ENCODE peak calls at places on chromosomes 13 and 19, in seven cellular contexts. F, I, T, E, H, G and B are unnamed samples.

GRCh38 chr19:3936506-3937442 is 3.9 kb downstream of the NMRK2 start:
- DNase-seq in H (no peak), G (no peak), I (no peak), E (no peak), F (no peak), T (no peak), B (no peak)

GRCh38 chr19:34838248-34838647 is 65.2 kb upstream of the ZNF599 start:
- DNase-seq in G (no peak), F (no peak), E (no peak), I (no peak), T (peak), H (no peak), B (peak)

GRCh38 chr19:19554074-19555023 is 16.3 kb downstream of the CILP2 start:
- DNase-seq in T (peak), I (no peak), H (no peak), E (peak), G (peak), F (no peak), B (no peak)

GRCh38 chr19:508204-509150 is 1.2 kb downstream of the TPGS1 start:
- DNase-seq in T (no peak), F (no peak), G (no peak), H (no peak), E (no peak), I (no peak), B (no peak)

GRCh38 chr13:46961719-46962118 is 64.9 kb upstream of the HTR2A start:
- DNase-seq in H (no peak), E (no peak), F (no peak), G (no peak), I (peak), T (peak), B (peak)

GRCh38 chr13:49586717-49587116 is 1.4 kb upstream of the RCBTB1 start:
- DNase-seq in I (no peak), F (no peak), E (no peak), G (no peak), T (no peak), H (no peak), B (peak)

GRCh38 chr13:39362652-39363390 is 240.2 kb downstream of the LHFPL6 start:
- DNase-seq in F (no peak), H (no peak), I (no peak), G (no peak), T (no peak), E (no peak), B (peak)

GRCh38 chr13:79492313-79492798 is 11.4 kb downstream of the NDFIP2 start:
- DNase-seq in H (no peak), F (no peak), T (peak), E (no peak), I (no peak), G (no peak), B (no peak)

GRCh38 chr13:100550433-100550832 is 38.2 kb downstream of the GGACT start:
- DNase-seq in G (no peak), T (no peak), E (peak), I (no peak), F (no peak), H (no peak), B (peak)

GRCh38 chr13:51887441-51887840 is 25.7 kb downstream of the CCDC70 start:
- DNase-seq in G (no peak), T (no peak), H (peak), E (no peak), F (no peak), I (no peak), B (no peak)

GRCh38 chr13:51246411-51247298 is 24.5 kb downstream of the FAM124A start:
- DNase-seq in E (peak), I (no peak), G (no peak), H (no peak), F (peak), T (no peak), B (no peak)

GRCh38 chr13:93967286-93967685 is 512.2 kb downstream of the DCT start:
- DNase-seq in F (no peak), E (no peak), T (no peak), H (no peak), I (no peak), G (no peak), B (no peak)

GRCh38 chr19:10305139-10305806 is 4.3 kb downstream of the ZGLP1 start:
- DNase-seq in H (no peak), T (no peak), F (peak), I (no peak), E (no peak), G (no peak), B (peak)

GRCh38 chr13:22726721-22727120 is 454.1 kb upstream of the SGCG start:
- DNase-seq in I (no peak), G (no peak), H (no peak), E (no peak), F (peak), T (no peak), B (no peak)

GRCh38 chr19:29478578-29479565 is 46.9 kb upstream of the VSTM2B start:
- DNase-seq in F (peak), E (no peak), H (peak), T (peak), G (peak), I (no peak), B (no peak)

GRCh38 chr19:47381653-47382279 is 32.7 kb downstream of the DHX34 start:
- DNase-seq in E (peak), G (no peak), T (no peak), I (no peak), F (no peak), H (no peak), B (no peak)

GRCh38 chr13:60230593-60230992 is 66.9 kb upstream of the DIAPH3 start:
- DNase-seq in I (no peak), E (no peak), G (no peak), T (peak), H (no peak), F (no peak), B (no peak)

GRCh38 chr19:46606681-46607440 is 5.7 kb downstream of the CALM3 start:
- DNase-seq in G (no peak), H (peak), E (peak), F (no peak), I (no peak), T (no peak), B (no peak)

GRCh38 chr19:879711-880438 is 13.1 kb downstream of the MED16 start:
- DNase-seq in G (no peak), F (no peak), H (no peak), I (no peak), E (no peak), T (no peak), B (no peak)

GRCh38 chr13:32079586-32079985 is 48.0 kb downstream of the FRY start:
- DNase-seq in E (no peak), F (no peak), H (no peak), T (no peak), G (no peak), I (no peak), B (no peak)

GRCh38 chr19:35024095-35024494 is 6.2 kb upstream of the SCN1B start:
- DNase-seq in I (no peak), E (no peak), G (no peak), H (no peak), F (no peak), T (no peak), B (no peak)

GRCh38 chr13:53782400-53783030 is 753.9 kb downstream of the OLFM4 start:
- DNase-seq in G (peak), F (peak), T (peak), H (no peak), I (no peak), E (no peak), B (peak)

GRCh38 chr19:39563408-39563807 is 23.4 kb upstream of the EID2 start:
- DNase-seq in G (peak), E (no peak), I (peak), H (no peak), F (no peak), T (peak), B (peak)

GRCh38 chr13:110109910-110110309 is 197.0 kb downstream of the COL4A1 start:
- DNase-seq in T (peak), E (peak), H (peak), I (no peak), G (no peak), F (no peak), B (peak)

GRCh38 chr13:51841732-51842131 is 3.2 kb downstream of the TMEM272 start:
- DNase-seq in E (no peak), H (no peak), T (no peak), G (no peak), F (no peak), I (no peak), B (no peak)

GRCh38 chr13:109818136-109818535 is 31.8 kb upstream of the IRS2 start:
- DNase-seq in H (no peak), F (peak), G (no peak), E (no peak), T (no peak), I (no peak), B (peak)